ENCODE peak calls at places on chromosomes 7 and 10, in seven cellular contexts. One of them, this sample, is unnamed.

GRCh38 chr7:898855-899681 is 22.7 kb downstream of the GET4 start:
- DNase-seq in psoas muscle: peak; percentile 58
- DNase-seq in A549: no peak
- DNase-seq in CD8-positive, alpha-beta memory T cell: no peak
- DNase-seq in ovary: no peak
- DNase-seq in astrocyte: no peak
- DNase-seq in ascending aorta: no peak
- DNase-seq in this sample: no peak

GRCh38 chr10:44827431-44828006 is 83.6 kb upstream of the TMEM72 start:
- DNase-seq in ascending aorta: no peak
- DNase-seq in astrocyte: peak; percentile 23
- DNase-seq in CD8-positive, alpha-beta memory T cell: no peak
- DNase-seq in ovary: no peak
- DNase-seq in A549: no peak
- DNase-seq in psoas muscle: no peak
- DNase-seq in this sample: no peak

GRCh38 chr10:89327803-89328441 is at the start of gene IFIT3:
- DNase-seq in CD8-positive, alpha-beta memory T cell: peak; percentile 10
- DNase-seq in ovary: peak; percentile 47
- DNase-seq in ascending aorta: peak; percentile 85
- DNase-seq in astrocyte: peak; percentile 95
- DNase-seq in A549: peak; percentile 77
- DNase-seq in psoas muscle: peak; percentile 75
- DNase-seq in this sample: peak; percentile 85

GRCh38 chr10:117311261-117311660 is 64.0 kb downstream of the PDZD8 start:
- DNase-seq in A549: no peak
- DNase-seq in astrocyte: peak; percentile 6
- DNase-seq in ascending aorta: no peak
- DNase-seq in ovary: no peak
- DNase-seq in CD8-positive, alpha-beta memory T cell: no peak
- DNase-seq in psoas muscle: no peak
- DNase-seq in this sample: no peak

GRCh38 chr10:17652585-17652984 is 8.6 kb downstream of the STAM start:
- DNase-seq in ovary: no peak
- DNase-seq in ascending aorta: no peak
- DNase-seq in CD8-positive, alpha-beta memory T cell: no peak
- DNase-seq in A549: no peak
- DNase-seq in psoas muscle: no peak
- DNase-seq in astrocyte: peak; percentile 60
- DNase-seq in this sample: no peak

GRCh38 chr7:135260930-135261721 is 27.5 kb downstream of the STRA8 start:
- DNase-seq in ovary: no peak
- DNase-seq in A549: no peak
- DNase-seq in astrocyte: no peak
- DNase-seq in psoas muscle: no peak
- DNase-seq in ascending aorta: peak; percentile 39
- DNase-seq in CD8-positive, alpha-beta memory T cell: no peak
- DNase-seq in this sample: no peak

GRCh38 chr7:13032524-13032923 is 345.1 kb downstream of the ARL4A start:
- DNase-seq in psoas muscle: no peak
- DNase-seq in ascending aorta: no peak
- DNase-seq in ovary: no peak
- DNase-seq in A549: peak; percentile 43
- DNase-seq in CD8-positive, alpha-beta memory T cell: no peak
- DNase-seq in astrocyte: no peak
- DNase-seq in this sample: no peak

GRCh38 chr10:93079663-93080349 is 6.1 kb downstream of the CYP26A1 start:
- DNase-seq in A549: no peak
- DNase-seq in psoas muscle: no peak
- DNase-seq in ascending aorta: peak; percentile 37
- DNase-seq in CD8-positive, alpha-beta memory T cell: no peak
- DNase-seq in ovary: no peak
- DNase-seq in astrocyte: no peak
- DNase-seq in this sample: no peak

GRCh38 chr7:123041085-123041484 is 45.6 kb upstream of the TAS2R16 start:
- DNase-seq in psoas muscle: no peak
- DNase-seq in ovary: no peak
- DNase-seq in CD8-positive, alpha-beta memory T cell: no peak
- DNase-seq in ascending aorta: no peak
- DNase-seq in A549: no peak
- DNase-seq in astrocyte: peak; percentile 76
- DNase-seq in this sample: no peak

GRCh38 chr10:8481718-8482504 is 427.4 kb downstream of the GATA3 start:
- DNase-seq in A549: no peak
- DNase-seq in astrocyte: no peak
- DNase-seq in CD8-positive, alpha-beta memory T cell: no peak
- DNase-seq in ascending aorta: no peak
- DNase-seq in psoas muscle: no peak
- DNase-seq in ovary: no peak
- DNase-seq in this sample: no peak

GRCh38 chr7:158584392-158584791 is 3.2 kb downstream of the PTPRN2 start:
- DNase-seq in astrocyte: no peak
- DNase-seq in ovary: no peak
- DNase-seq in ascending aorta: no peak
- DNase-seq in psoas muscle: no peak
- DNase-seq in CD8-positive, alpha-beta memory T cell: no peak
- DNase-seq in A549: no peak
- DNase-seq in this sample: no peak

GRCh38 chr7:14332155-14332554 is 342.7 kb upstream of the ETV1 start:
- DNase-seq in CD8-positive, alpha-beta memory T cell: no peak
- DNase-seq in psoas muscle: no peak
- DNase-seq in A549: no peak
- DNase-seq in ovary: no peak
- DNase-seq in ascending aorta: no peak
- DNase-seq in astrocyte: peak; percentile 56
- DNase-seq in this sample: peak; percentile 43

GRCh38 chr10:113028393-113029054 is 78.5 kb downstream of the TCF7L2 start:
- DNase-seq in A549: no peak
- DNase-seq in ovary: no peak
- DNase-seq in astrocyte: no peak
- DNase-seq in psoas muscle: no peak
- DNase-seq in ascending aorta: no peak
- DNase-seq in CD8-positive, alpha-beta memory T cell: no peak
- DNase-seq in this sample: no peak

GRCh38 chr10:93462881-93463280 is 19.3 kb downstream of the MYOF start:
- DNase-seq in A549: peak; percentile 71
- DNase-seq in psoas muscle: no peak
- DNase-seq in CD8-positive, alpha-beta memory T cell: no peak
- DNase-seq in ovary: no peak
- DNase-seq in astrocyte: peak; percentile 70
- DNase-seq in ascending aorta: peak; percentile 79
- DNase-seq in this sample: peak; percentile 82

GRCh38 chr7:148732862-148733261 is 34.2 kb downstream of the CUL1 start:
- DNase-seq in psoas muscle: no peak
- DNase-seq in CD8-positive, alpha-beta memory T cell: no peak
- DNase-seq in ovary: no peak
- DNase-seq in ascending aorta: no peak
- DNase-seq in A549: no peak
- DNase-seq in astrocyte: no peak
- DNase-seq in this sample: no peak

GRCh38 chr10:6973904-6974303 is 393.8 kb upstream of the PRKCQ start:
- DNase-seq in ovary: no peak
- DNase-seq in A549: no peak
- DNase-seq in CD8-positive, alpha-beta memory T cell: peak; percentile 57
- DNase-seq in psoas muscle: no peak
- DNase-seq in astrocyte: no peak
- DNase-seq in ascending aorta: no peak
- DNase-seq in this sample: no peak

GRCh38 chr10:99435986-99436633 is 5.7 kb upstream of the GOT1 start:
- DNase-seq in ovary: no peak
- DNase-seq in ascending aorta: no peak
- DNase-seq in astrocyte: no peak
- DNase-seq in A549: peak; percentile 51
- DNase-seq in CD8-positive, alpha-beta memory T cell: peak; percentile 7
- DNase-seq in psoas muscle: no peak
- DNase-seq in this sample: no peak

GRCh38 chr10:3805227-3805790 is 20.3 kb upstream of the KLF6 start:
- DNase-seq in A549: peak; percentile 81
- DNase-seq in ascending aorta: peak; percentile 81
- DNase-seq in CD8-positive, alpha-beta memory T cell: peak; percentile 88
- DNase-seq in ovary: no peak
- DNase-seq in astrocyte: peak; percentile 89
- DNase-seq in psoas muscle: peak; percentile 53
- DNase-seq in this sample: peak; percentile 34

GRCh38 chr7:23043441-23043840 is 29.5 kb upstream of the HYCC1 start:
- DNase-seq in ovary: no peak
- DNase-seq in CD8-positive, alpha-beta memory T cell: no peak
- DNase-seq in psoas muscle: no peak
- DNase-seq in ascending aorta: no peak
- DNase-seq in astrocyte: peak; percentile 42
- DNase-seq in A549: peak; percentile 29
- DNase-seq in this sample: no peak

GRCh38 chr7:127949670-127950069 is 81.6 kb downstream of the LRRC4 start:
- DNase-seq in CD8-positive, alpha-beta memory T cell: no peak
- DNase-seq in ascending aorta: no peak
- DNase-seq in astrocyte: no peak
- DNase-seq in ovary: peak; percentile 19
- DNase-seq in A549: no peak
- DNase-seq in psoas muscle: no peak
- DNase-seq in this sample: no peak

GRCh38 chr10:63206576-63206975 is 73.4 kb downstream of the NRBF2 start:
- DNase-seq in A549: no peak
- DNase-seq in ovary: no peak
- DNase-seq in ascending aorta: no peak
- DNase-seq in astrocyte: no peak
- DNase-seq in CD8-positive, alpha-beta memory T cell: no peak
- DNase-seq in psoas muscle: no peak
- DNase-seq in this sample: no peak

GRCh38 chr10:63208981-63209380 is 75.9 kb downstream of the NRBF2 start:
- DNase-seq in ovary: no peak
- DNase-seq in astrocyte: peak; percentile 71
- DNase-seq in psoas muscle: no peak
- DNase-seq in ascending aorta: no peak
- DNase-seq in A549: no peak
- DNase-seq in CD8-positive, alpha-beta memory T cell: no peak
- DNase-seq in this sample: no peak

GRCh38 chr10:63209703-63210102 is 76.6 kb downstream of the NRBF2 start:
- DNase-seq in ovary: no peak
- DNase-seq in psoas muscle: no peak
- DNase-seq in astrocyte: no peak
- DNase-seq in CD8-positive, alpha-beta memory T cell: no peak
- DNase-seq in A549: no peak
- DNase-seq in ascending aorta: no peak
- DNase-seq in this sample: no peak

GRCh38 chr10:63204667-63205391 is 71.7 kb downstream of the NRBF2 start:
- DNase-seq in astrocyte: no peak
- DNase-seq in CD8-positive, alpha-beta memory T cell: no peak
- DNase-seq in psoas muscle: no peak
- DNase-seq in ovary: no peak
- DNase-seq in ascending aorta: no peak
- DNase-seq in A549: no peak
- DNase-seq in this sample: no peak

DNA sequence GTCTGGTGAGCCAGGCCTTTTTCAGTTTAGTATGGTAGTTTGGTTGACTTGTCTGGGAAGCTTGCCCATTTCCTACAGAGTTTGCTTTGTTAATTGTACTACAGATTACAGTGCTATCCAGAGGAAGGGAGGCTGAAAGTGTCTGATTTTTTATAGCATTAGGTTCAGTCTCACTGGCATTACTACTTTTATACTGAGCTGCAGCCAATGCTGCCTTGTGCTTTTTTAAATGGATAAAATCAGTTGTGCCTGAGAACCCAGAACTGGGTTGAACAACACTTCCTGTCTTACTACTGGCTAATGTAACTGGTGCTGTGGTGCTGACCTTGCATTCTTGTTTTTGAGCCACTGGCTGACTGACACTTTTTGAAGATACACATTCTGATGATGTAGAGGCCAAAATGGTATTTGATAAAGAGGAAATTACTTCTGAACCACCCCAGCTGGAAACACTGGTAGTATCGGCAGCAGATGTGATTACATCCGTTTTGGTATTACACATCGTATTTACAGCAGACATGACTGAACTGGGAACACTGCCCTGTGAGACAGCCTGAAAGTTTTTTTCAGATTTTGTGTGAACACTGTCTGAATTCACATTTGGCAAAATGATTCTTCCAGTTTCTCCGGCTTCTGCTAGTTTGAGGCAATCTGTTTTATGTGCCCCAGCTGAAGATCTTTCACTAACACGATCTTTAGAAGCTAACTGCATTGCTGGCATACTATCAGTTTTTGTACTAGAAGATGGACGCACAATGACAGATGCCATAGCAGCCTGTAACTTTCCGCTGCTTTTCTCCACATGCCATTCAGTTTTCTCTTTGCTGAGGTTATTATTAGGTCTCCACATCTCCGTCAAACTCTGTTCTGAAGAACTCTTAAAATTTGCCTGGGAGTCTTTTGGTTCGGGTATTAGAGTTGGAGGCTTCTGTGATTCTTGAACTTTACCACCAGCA is 74.1 kb downstream of the NRBF2 start:
- DNase-seq in ovary: no peak
- DNase-seq in CD8-positive, alpha-beta memory T cell: no peak
- DNase-seq in psoas muscle: no peak
- DNase-seq in A549: no peak
- DNase-seq in ascending aorta: no peak
- DNase-seq in astrocyte: peak; percentile 90
- DNase-seq in this sample: peak; percentile 56
- H3K4me3 ChIP-seq in ovary: no peak overlapping the region
- H3K4me3 ChIP-seq in CD8-positive, alpha-beta memory T cell: no peak overlapping the region
- H3K4me3 ChIP-seq in psoas muscle: no peak overlapping the region
- H3K4me3 ChIP-seq in A549: no peak overlapping the region
- H3K4me3 ChIP-seq in ascending aorta: peak overlapping the region; percentile 35
- H3K4me3 ChIP-seq in astrocyte: peak overlapping the region; percentile 7
- H3K4me3 ChIP-seq in this sample: no peak overlapping the region

GRCh38 chr10:5559642-5560141 is 34.9 kb downstream of the CALML3 start:
- DNase-seq in ascending aorta: peak; percentile 69
- DNase-seq in A549: no peak
- DNase-seq in astrocyte: peak; percentile 84
- DNase-seq in psoas muscle: no peak
- DNase-seq in CD8-positive, alpha-beta memory T cell: no peak
- DNase-seq in ovary: peak; percentile 5
- DNase-seq in this sample: peak; percentile 36
- H3K9me3 ChIP-seq in ascending aorta: no peaks in the 10 kb centered on the region
- H3K9me3 ChIP-seq in A549: no peaks in the 10 kb centered on the region
- H3K9me3 ChIP-seq in astrocyte: no peaks in the 10 kb centered on the region
- H3K9me3 ChIP-seq in psoas muscle: no peaks in the 10 kb centered on the region
- H3K9me3 ChIP-seq in CD8-positive, alpha-beta memory T cell: no peaks in the 10 kb centered on the region
- H3K9me3 ChIP-seq in ovary: no peaks in the 10 kb centered on the region
- H3K9me3 ChIP-seq in this sample: no peaks in the 10 kb centered on the region

GRCh38 chr7:130845581-130846085 is 111.6 kb upstream of the KLF14 start:
- DNase-seq in psoas muscle: no peak
- DNase-seq in CD8-positive, alpha-beta memory T cell: no peak
- DNase-seq in A549: peak; percentile 79
- DNase-seq in ovary: no peak
- DNase-seq in ascending aorta: no peak
- DNase-seq in astrocyte: peak; percentile 85
- DNase-seq in this sample: peak; percentile 81
- H3K4me3 ChIP-seq in psoas muscle: no peak overlapping the region
- H3K4me3 ChIP-seq in CD8-positive, alpha-beta memory T cell: no peak overlapping the region
- H3K4me3 ChIP-seq in A549: peak overlapping the region; percentile 21
- H3K4me3 ChIP-seq in ovary: no peak overlapping the region
- H3K4me3 ChIP-seq in ascending aorta: no peak overlapping the region
- H3K4me3 ChIP-seq in astrocyte: no peak overlapping the region
- H3K4me3 ChIP-seq in this sample: peak overlapping the region; percentile 17

GRCh38 chr7:64433590-64433989 is 119.8 kb downstream of the ZNF736 start:
- DNase-seq in ovary: no peak
- DNase-seq in CD8-positive, alpha-beta memory T cell: no peak
- DNase-seq in ascending aorta: no peak
- DNase-seq in astrocyte: no peak
- DNase-seq in psoas muscle: no peak
- DNase-seq in A549: no peak
- DNase-seq in this sample: no peak

GRCh38 chr7:64429232-64429631 is 115.5 kb downstream of the ZNF736 start:
- DNase-seq in ovary: no peak
- DNase-seq in psoas muscle: no peak
- DNase-seq in ascending aorta: no peak
- DNase-seq in CD8-positive, alpha-beta memory T cell: no peak
- DNase-seq in astrocyte: no peak
- DNase-seq in A549: no peak
- DNase-seq in this sample: no peak

GRCh38 chr7:64431838-64432237 is 118.1 kb downstream of the ZNF736 start:
- DNase-seq in ascending aorta: no peak
- DNase-seq in A549: no peak
- DNase-seq in astrocyte: no peak
- DNase-seq in ovary: no peak
- DNase-seq in psoas muscle: no peak
- DNase-seq in CD8-positive, alpha-beta memory T cell: no peak
- DNase-seq in this sample: no peak
- H3K9me3 ChIP-seq in ascending aorta: no peaks in the 10 kb centered on the region
- H3K9me3 ChIP-seq in A549: peaks cover 4% of the 10 kb centered on the region
- H3K9me3 ChIP-seq in astrocyte: peaks cover 4% of the 10 kb centered on the region
- H3K9me3 ChIP-seq in ovary: no peaks in the 10 kb centered on the region
- H3K9me3 ChIP-seq in psoas muscle: no peaks in the 10 kb centered on the region
- H3K9me3 ChIP-seq in CD8-positive, alpha-beta memory T cell: no peaks in the 10 kb centered on the region
- H3K9me3 ChIP-seq in this sample: no peaks in the 10 kb centered on the region